ENCODE peak calls at places on chromosomes 12 and 14, in six cellular contexts. F is WTC11, M is HCT116, N is GM12878, Q is K562, X is H1. O is an unnamed sample.

GRCh38 chr12:96989916-96990315 is 82.9 kb downstream of the NEDD1 start:
- DNase-seq in Q (peak; percentile 24), X (no peak), N (no peak), M (peak; percentile 54), F (peak; percentile 50), O (peak; percentile 26)

GRCh38 chr12:45611495-45611894 is 118.0 kb upstream of the ARID2 start:
- DNase-seq in Q (no peak), F (no peak), M (no peak), N (no peak), X (no peak), O (no peak)

GRCh38 chr12:11885261-11886038 is 185.3 kb upstream of the BCL2L14 start:
- DNase-seq in M (no peak), Q (no peak), F (no peak), X (no peak), N (no peak), O (peak; percentile 94)

GRCh38 chr12:31217356-31218130 is 108.4 kb downstream of the SINHCAF start:
- DNase-seq in X (no peak), F (no peak), N (no peak), Q (no peak), M (no peak), O (no peak)

GRCh38 chr12:107467716-107468115 is 217.9 kb upstream of the PWP1 start:
- DNase-seq in Q (no peak), X (no peak), N (no peak), M (no peak), F (no peak), O (no peak)

GRCh38 chr12:26627335-26627734 is 205.7 kb downstream of the ITPR2 start:
- DNase-seq in Q (no peak), N (no peak), X (no peak), M (no peak), F (no peak), O (peak; percentile 64)

GRCh38 chr12:53623986-53624385 is 2.2 kb downstream of the ATF7 start:
- DNase-seq in F (no peak), X (no peak), N (no peak), M (no peak), Q (peak; percentile 23), O (peak; percentile 52)

GRCh38 chr12:43349863-43350262 is 202.1 kb downstream of the ADAMTS20 start:
- DNase-seq in F (no peak), Q (no peak), M (peak; percentile 10), N (no peak), X (no peak), O (no peak)

GRCh38 chr12:12734561-12735071 is 17.4 kb downstream of the CDKN1B start:
- DNase-seq in M (no peak), N (no peak), X (no peak), F (no peak), Q (no peak), O (no peak)

GRCh38 chr12:27840229-27840999 is 60.4 kb upstream of the MANSC4 start:
- DNase-seq in F (no peak), Q (no peak), X (no peak), M (no peak), N (no peak), O (no peak)
- TF ChIP-seq ATF3 in F (no peak), Q (no peak), X (no peak), M (no peak), N (no peak), O (no peak)

GRCh38 chr12:76820888-76821482 is 57.1 kb downstream of the ZDHHC17 start:
- DNase-seq in N (no peak), F (peak; percentile 49), M (peak; percentile 7), X (peak; percentile 5), Q (peak; percentile 34), O (peak; percentile 35)
- TF ChIP-seq MAX in N (no peak), F (no peak), M (no peak), X (no peak), Q (no peak), O (no peak)

DNA sequence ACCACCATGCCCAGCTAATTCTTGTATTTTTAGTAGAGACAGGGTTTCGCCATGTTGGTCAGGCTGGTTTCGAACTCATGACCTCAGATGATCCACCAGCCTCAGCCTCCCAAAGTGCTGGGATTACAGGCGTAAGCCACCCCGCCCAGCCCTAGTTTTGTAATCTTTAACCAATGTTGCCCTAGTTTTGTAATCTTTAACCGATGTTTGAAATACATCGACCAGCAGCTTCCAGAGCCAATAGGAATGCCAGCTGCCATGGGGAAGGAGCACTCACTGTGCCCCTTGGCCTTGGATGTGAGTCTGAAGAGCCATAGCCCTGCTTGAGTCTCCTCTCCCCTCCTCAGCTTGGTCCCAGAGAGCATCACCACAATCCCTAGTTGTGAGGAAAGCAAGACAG is 209.3 kb upstream of the RGS6 start:
- DNase-seq in Q (no peak), N (no peak), F (no peak), M (no peak), X (no peak), O (no peak)
- TF ChIP-seq ATF3 in Q (no peak), N (no peak), F (no peak), M (no peak), X (no peak), O (no peak)

DNA sequence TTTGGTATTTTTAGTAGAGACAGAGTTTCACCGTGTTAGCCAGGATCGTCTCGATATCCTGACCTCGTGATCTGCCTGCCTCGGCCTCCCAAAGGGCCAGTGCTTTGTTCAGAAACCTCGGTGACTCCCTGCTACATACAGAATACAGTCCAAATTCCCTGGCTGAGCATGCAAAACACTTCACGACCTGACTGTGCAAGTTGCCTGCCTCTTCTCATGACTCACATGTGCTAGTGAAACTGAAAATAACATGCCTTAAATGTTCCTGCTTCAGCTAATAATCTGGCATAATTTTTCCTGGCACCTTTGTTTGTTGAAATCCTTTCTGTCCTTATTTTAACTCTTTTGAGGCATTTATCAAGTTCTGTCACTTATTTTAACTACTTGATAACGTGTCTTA is 8.2 kb downstream of the DMAC2L start:
- DNase-seq in N (peak; percentile 39), F (no peak), Q (no peak), X (no peak), M (no peak), O (no peak)
- TF ChIP-seq MAX in N (no peak), F (no peak), Q (no peak), X (no peak), M (no peak), O (no peak)

GRCh38 chr14:67934087-67934486 is 114.5 kb downstream of the RAD51B start:
- DNase-seq in Q (peak; percentile 41), M (peak; percentile 71), N (peak; percentile 42), X (peak; percentile 29), F (peak; percentile 28), O (peak; percentile 62)
- TF ChIP-seq ATF3 in Q (no peak), M (no peak), N (no peak), X (no peak), F (no peak), O (no peak)

GRCh38 chr14:21098892-21099595 is 589 bp upstream of the ZNF219 start:
- DNase-seq in F (no peak), N (no peak), M (no peak), Q (no peak), X (no peak), O (no peak)
- TF ChIP-seq MAX in F (no peak), N (no peak), M (no peak), Q (no peak), X (no peak), O (no peak)

GRCh38 chr14:23436327-23437141 is 1.1 kb upstream of the MYH7 start:
- DNase-seq in M (no peak), X (no peak), N (no peak), F (no peak), Q (peak; percentile 59), O (no peak)
- TF ChIP-seq ATF3 in M (no peak), X (no peak), N (no peak), F (no peak), Q (no peak), O (no peak)